ENCODE peak calls at places on chromosomes 4 and X, in eight cellular contexts. One of them, this sample, is unnamed.

GRCh38 chr4:108796173-108796572 is 33.3 kb upstream of the ETNPPL start:
- ATAC-seq in naive B cell: no peak
- ATAC-seq in esophagus mucosa: no peak
- ATAC-seq in CD8-positive, alpha-beta T cell: no peak
- ATAC-seq in body of pancreas: no peak
- ATAC-seq in HCT116: no peak
- ATAC-seq in HepG2: no peak
- ATAC-seq in lower lobe of right lung: no peak
- ATAC-seq in this sample: no peak

GRCh38 chrX:30935985-30936384 is 46.9 kb upstream of the TAB3 start:
- ATAC-seq in esophagus mucosa: no peak
- ATAC-seq in naive B cell: no peak
- ATAC-seq in body of pancreas: no peak
- ATAC-seq in HCT116: peak; percentile 85
- ATAC-seq in lower lobe of right lung: no peak
- ATAC-seq in CD8-positive, alpha-beta T cell: no peak
- ATAC-seq in HepG2: peak; percentile 95
- ATAC-seq in this sample: no peak

GRCh38 chr4:20592666-20593065 is 107.6 kb upstream of the PACRGL start:
- ATAC-seq in HCT116: no peak
- ATAC-seq in CD8-positive, alpha-beta T cell: no peak
- ATAC-seq in HepG2: no peak
- ATAC-seq in body of pancreas: no peak
- ATAC-seq in naive B cell: no peak
- ATAC-seq in esophagus mucosa: no peak
- ATAC-seq in lower lobe of right lung: no peak
- ATAC-seq in this sample: no peak

GRCh38 chr4:61763682-61764081 is 563.6 kb downstream of the ADGRL3 start:
- ATAC-seq in body of pancreas: no peak
- ATAC-seq in lower lobe of right lung: no peak
- ATAC-seq in esophagus mucosa: no peak
- ATAC-seq in CD8-positive, alpha-beta T cell: no peak
- ATAC-seq in naive B cell: no peak
- ATAC-seq in HepG2: no peak
- ATAC-seq in HCT116: no peak
- ATAC-seq in this sample: no peak

GRCh38 chr4:11869471-11869870 is 440.8 kb upstream of the HS3ST1 start:
- ATAC-seq in HCT116: no peak
- ATAC-seq in esophagus mucosa: no peak
- ATAC-seq in naive B cell: no peak
- ATAC-seq in CD8-positive, alpha-beta T cell: no peak
- ATAC-seq in body of pancreas: no peak
- ATAC-seq in lower lobe of right lung: no peak
- ATAC-seq in HepG2: no peak
- ATAC-seq in this sample: no peak

GRCh38 chrX:32451954-32452518 is 759.3 kb downstream of the DMD start:
- ATAC-seq in lower lobe of right lung: no peak
- ATAC-seq in HCT116: no peak
- ATAC-seq in esophagus mucosa: no peak
- ATAC-seq in naive B cell: no peak
- ATAC-seq in body of pancreas: no peak
- ATAC-seq in CD8-positive, alpha-beta T cell: no peak
- ATAC-seq in HepG2: no peak
- ATAC-seq in this sample: no peak

GRCh38 chrX:95505721-95506120 is 1178.9 kb upstream of the DIAPH2 start:
- ATAC-seq in CD8-positive, alpha-beta T cell: no peak
- ATAC-seq in body of pancreas: no peak
- ATAC-seq in esophagus mucosa: peak; percentile 45
- ATAC-seq in HCT116: no peak
- ATAC-seq in HepG2: no peak
- ATAC-seq in lower lobe of right lung: no peak
- ATAC-seq in naive B cell: no peak
- ATAC-seq in this sample: no peak

GRCh38 chr4:6956434-6957147 is 47.0 kb downstream of the TBC1D14 start:
- ATAC-seq in naive B cell: no peak
- ATAC-seq in esophagus mucosa: no peak
- ATAC-seq in HCT116: no peak
- ATAC-seq in CD8-positive, alpha-beta T cell: no peak
- ATAC-seq in lower lobe of right lung: no peak
- ATAC-seq in body of pancreas: no peak
- ATAC-seq in HepG2: peak; percentile 28
- ATAC-seq in this sample: no peak

GRCh38 chr4:183240581-183241321 is 79.3 kb downstream of the CLDN22 start:
- ATAC-seq in HepG2: peak; percentile 52
- ATAC-seq in esophagus mucosa: no peak
- ATAC-seq in HCT116: peak; percentile 49
- ATAC-seq in body of pancreas: peak; percentile 70
- ATAC-seq in naive B cell: no peak
- ATAC-seq in lower lobe of right lung: peak; percentile 61
- ATAC-seq in CD8-positive, alpha-beta T cell: no peak
- ATAC-seq in this sample: no peak

GRCh38 chr4:163598489-163598888 is 104.0 kb downstream of the TMA16 start:
- ATAC-seq in naive B cell: peak; percentile 6
- ATAC-seq in lower lobe of right lung: no peak
- ATAC-seq in CD8-positive, alpha-beta T cell: no peak
- ATAC-seq in body of pancreas: no peak
- ATAC-seq in HCT116: no peak
- ATAC-seq in esophagus mucosa: no peak
- ATAC-seq in HepG2: no peak
- ATAC-seq in this sample: no peak

GRCh38 chr4:124262211-124263179 is 450.0 kb downstream of the ANKRD50 start:
- ATAC-seq in HepG2: peak; percentile 91
- ATAC-seq in lower lobe of right lung: peak; percentile 81
- ATAC-seq in CD8-positive, alpha-beta T cell: no peak
- ATAC-seq in naive B cell: peak; percentile 48
- ATAC-seq in body of pancreas: peak; percentile 89
- ATAC-seq in HCT116: peak; percentile 98
- ATAC-seq in esophagus mucosa: peak; percentile 85
- ATAC-seq in this sample: peak; percentile 80

GRCh38 chr4:108049406-108049805 is 59.7 kb downstream of the HADH start:
- ATAC-seq in CD8-positive, alpha-beta T cell: peak; percentile 15
- ATAC-seq in body of pancreas: no peak
- ATAC-seq in esophagus mucosa: no peak
- ATAC-seq in HCT116: no peak
- ATAC-seq in naive B cell: no peak
- ATAC-seq in lower lobe of right lung: no peak
- ATAC-seq in HepG2: no peak
- ATAC-seq in this sample: no peak

GRCh38 chrX:106780259-106780658 is 22.2 kb upstream of the TBC1D8B start:
- ATAC-seq in lower lobe of right lung: no peak
- ATAC-seq in body of pancreas: peak; percentile 30
- ATAC-seq in esophagus mucosa: peak; percentile 45
- ATAC-seq in naive B cell: no peak
- ATAC-seq in HCT116: no peak
- ATAC-seq in HepG2: no peak
- ATAC-seq in CD8-positive, alpha-beta T cell: no peak
- ATAC-seq in this sample: no peak

GRCh38 chr4:120158860-120159259 is 92.2 kb upstream of the MAD2L1 start:
- ATAC-seq in HCT116: no peak
- ATAC-seq in HepG2: no peak
- ATAC-seq in CD8-positive, alpha-beta T cell: no peak
- ATAC-seq in esophagus mucosa: no peak
- ATAC-seq in body of pancreas: no peak
- ATAC-seq in lower lobe of right lung: no peak
- ATAC-seq in naive B cell: no peak
- ATAC-seq in this sample: no peak

GRCh38 chr4:100208964-100209363 is 18.7 kb upstream of the DDIT4L start:
- ATAC-seq in esophagus mucosa: no peak
- ATAC-seq in HCT116: no peak
- ATAC-seq in HepG2: no peak
- ATAC-seq in naive B cell: no peak
- ATAC-seq in body of pancreas: no peak
- ATAC-seq in lower lobe of right lung: no peak
- ATAC-seq in CD8-positive, alpha-beta T cell: no peak
- ATAC-seq in this sample: no peak

GRCh38 chrX:84046403-84046984 is 141.5 kb downstream of the RPS6KA6 start:
- ATAC-seq in HepG2: peak; percentile 88
- ATAC-seq in CD8-positive, alpha-beta T cell: no peak
- ATAC-seq in naive B cell: no peak
- ATAC-seq in lower lobe of right lung: no peak
- ATAC-seq in body of pancreas: peak; percentile 53
- ATAC-seq in esophagus mucosa: peak; percentile 67
- ATAC-seq in HCT116: no peak
- ATAC-seq in this sample: no peak

GRCh38 chr4:173777921-173778320 is 247.9 kb upstream of the HAND2 start:
- ATAC-seq in esophagus mucosa: no peak
- ATAC-seq in HCT116: no peak
- ATAC-seq in lower lobe of right lung: no peak
- ATAC-seq in CD8-positive, alpha-beta T cell: no peak
- ATAC-seq in naive B cell: no peak
- ATAC-seq in body of pancreas: no peak
- ATAC-seq in HepG2: no peak
- ATAC-seq in this sample: no peak

GRCh38 chr4:152485726-152486276 is 50.1 kb downstream of the FBXW7 start:
- ATAC-seq in HepG2: peak; percentile 99
- ATAC-seq in esophagus mucosa: peak; percentile 35
- ATAC-seq in body of pancreas: peak; percentile 81
- ATAC-seq in CD8-positive, alpha-beta T cell: peak; percentile 97
- ATAC-seq in naive B cell: peak; percentile 79
- ATAC-seq in HCT116: no peak
- ATAC-seq in lower lobe of right lung: peak; percentile 86
- ATAC-seq in this sample: no peak

GRCh38 chr4:130110189-130110588 is 1014.2 kb downstream of the C4orf33 start:
- ATAC-seq in esophagus mucosa: no peak
- ATAC-seq in HepG2: no peak
- ATAC-seq in body of pancreas: no peak
- ATAC-seq in lower lobe of right lung: no peak
- ATAC-seq in CD8-positive, alpha-beta T cell: no peak
- ATAC-seq in naive B cell: no peak
- ATAC-seq in HCT116: no peak
- ATAC-seq in this sample: no peak

GRCh38 chr4:153362184-153362583 is 17.7 kb downstream of the MND1 start:
- ATAC-seq in esophagus mucosa: no peak
- ATAC-seq in HCT116: no peak
- ATAC-seq in CD8-positive, alpha-beta T cell: no peak
- ATAC-seq in HepG2: no peak
- ATAC-seq in lower lobe of right lung: no peak
- ATAC-seq in naive B cell: no peak
- ATAC-seq in body of pancreas: no peak
- ATAC-seq in this sample: no peak

GRCh38 chr4:6658204-6658585 is 17.7 kb downstream of the MRFAP1 start:
- ATAC-seq in body of pancreas: peak; percentile 18
- ATAC-seq in CD8-positive, alpha-beta T cell: no peak
- ATAC-seq in naive B cell: no peak
- ATAC-seq in HepG2: no peak
- ATAC-seq in HCT116: no peak
- ATAC-seq in esophagus mucosa: no peak
- ATAC-seq in lower lobe of right lung: no peak
- ATAC-seq in this sample: peak; percentile 13

GRCh38 chrX:71545364-71545763 is 12.5 kb downstream of the OGT start:
- ATAC-seq in lower lobe of right lung: no peak
- ATAC-seq in body of pancreas: no peak
- ATAC-seq in esophagus mucosa: no peak
- ATAC-seq in naive B cell: no peak
- ATAC-seq in HCT116: no peak
- ATAC-seq in HepG2: no peak
- ATAC-seq in CD8-positive, alpha-beta T cell: peak; percentile 48
- ATAC-seq in this sample: no peak